ENCODE peak calls at places on chromosomes 3 and 15, in four cellular contexts. H is MV-4-11, Y is AG10803, R is HT1080. J is an unnamed sample.
A peak's percentile ranks its signal among the peaks of the same experiment; 100 is the strongest.

GRCh38 chr3:136122006-136122405 is 74.1 kb downstream of the MSL2 start:
- DNase-seq in H (no peak), Y (no peak), R (peak; percentile 42), J (no peak)

GRCh38 chr15:63484433-63484832 is 20.0 kb upstream of the USP3 start:
- DNase-seq in H (peak; percentile 40), Y (no peak), R (no peak), J (no peak)

GRCh38 chr3:129016725-129017530 is 15.8 kb downstream of the EFCC1 start:
- DNase-seq in H (peak; percentile 26), Y (no peak), R (no peak), J (peak; percentile 90)

GRCh38 chr3:50238549-50239026 is 2.6 kb downstream of the GNAI2 start:
- DNase-seq in H (peak; percentile 34), Y (peak; percentile 61), R (no peak), J (no peak)

GRCh38 chr15:99019558-99020540 is 12.3 kb upstream of the PGPEP1L start:
- DNase-seq in H (peak; percentile 35), Y (peak; percentile 86), R (peak; percentile 42), J (no peak)

GRCh38 chr3:189458536-189458935 is 172.7 kb upstream of the TP63 start:
- DNase-seq in H (no peak), Y (no peak), R (peak; percentile 10), J (peak; percentile 65)

GRCh38 chr3:196327405-196327804 is 9.4 kb upstream of the DYNLT2B start:
- DNase-seq in H (no peak), Y (peak; percentile 19), R (no peak), J (no peak)

GRCh38 chr3:141049681-141050080 is 1.5 kb upstream of the SPSB4 start:
- DNase-seq in H (peak; percentile 13), Y (no peak), R (no peak), J (no peak)

GRCh38 chr3:106540743-106541142 is 671.9 kb upstream of the CBLB start:
- DNase-seq in H (no peak), Y (no peak), R (no peak), J (no peak)

GRCh38 chr3:27568393-27568792 is 84.2 kb upstream of the SLC4A7 start:
- DNase-seq in H (no peak), Y (peak; percentile 85), R (no peak), J (no peak)

GRCh38 chr3:195337747-195338146 is 66.8 kb upstream of the XXYLT1 start:
- DNase-seq in H (no peak), Y (no peak), R (no peak), J (no peak)

GRCh38 chr15:70426065-70426821 is 328.5 kb upstream of the TLE3 start:
- DNase-seq in H (no peak), Y (no peak), R (no peak), J (no peak)

GRCh38 chr3:66671348-66671747 is 170.5 kb upstream of the LRIG1 start:
- DNase-seq in H (no peak), Y (no peak), R (peak; percentile 45), J (no peak)

GRCh38 chr3:55790596-55791350 is 303.7 kb upstream of the WNT5A start:
- DNase-seq in H (no peak), Y (no peak), R (no peak), J (no peak)

GRCh38 chr3:39330824-39331223 is 1.3 kb downstream of the CCR8 start:
- DNase-seq in H (no peak), Y (no peak), R (no peak), J (peak; percentile 41)

GRCh38 chr15:80996247-80996646 is 4.5 kb upstream of the TLNRD1 start:
- DNase-seq in H (peak; percentile 12), Y (no peak), R (no peak), J (peak; percentile 64)

J was measured in OCI-M1.